ENCODE peak calls at places on chromosome 1, in eight cellular contexts. One of them, this sample, is unnamed.

GRCh38 chr1:26099780-26100179 is 11.8 kb upstream of the PDIK1L start:
- DNase-seq in HEK293T: no peak
- DNase-seq in activated T-cell treated with anti-CD3 and anti-CD28 coated beads for 1 hour: no peak
- DNase-seq in NCI-H69: no peak
- DNase-seq in ovary: no peak
- DNase-seq in GM12864: no peak
- DNase-seq in CD4-positive, CD25-positive, alpha-beta regulatory T cell: no peak
- DNase-seq in NCI-H2029: no peak
- DNase-seq in this sample: no peak

GRCh38 chr1:59061876-59062275 is 235.0 kb upstream of the FGGY start:
- DNase-seq in HEK293T: peak
- DNase-seq in activated T-cell treated with anti-CD3 and anti-CD28 coated beads for 1 hour: no peak
- DNase-seq in NCI-H69: no peak
- DNase-seq in ovary: peak
- DNase-seq in GM12864: no peak
- DNase-seq in CD4-positive, CD25-positive, alpha-beta regulatory T cell: no peak
- DNase-seq in NCI-H2029: no peak
- DNase-seq in this sample: no peak

GRCh38 chr1:77824083-77824482 is 44.6 kb downstream of the MIGA1 start:
- DNase-seq in HEK293T: no peak
- DNase-seq in activated T-cell treated with anti-CD3 and anti-CD28 coated beads for 1 hour: no peak
- DNase-seq in NCI-H69: no peak
- DNase-seq in ovary: no peak
- DNase-seq in GM12864: no peak
- DNase-seq in CD4-positive, CD25-positive, alpha-beta regulatory T cell: no peak
- DNase-seq in NCI-H2029: no peak
- DNase-seq in this sample: no peak

GRCh38 chr1:161013591-161014513 is 7.1 kb downstream of the F11R start:
- DNase-seq in HEK293T: no peak
- DNase-seq in activated T-cell treated with anti-CD3 and anti-CD28 coated beads for 1 hour: peak
- DNase-seq in NCI-H69: no peak
- DNase-seq in ovary: peak
- DNase-seq in GM12864: peak
- DNase-seq in CD4-positive, CD25-positive, alpha-beta regulatory T cell: peak
- DNase-seq in NCI-H2029: peak
- DNase-seq in this sample: no peak

GRCh38 chr1:171142451-171143121 is 42.5 kb upstream of the FMO2 start:
- DNase-seq in HEK293T: no peak
- DNase-seq in activated T-cell treated with anti-CD3 and anti-CD28 coated beads for 1 hour: no peak
- DNase-seq in NCI-H69: peak
- DNase-seq in ovary: no peak
- DNase-seq in GM12864: no peak
- DNase-seq in CD4-positive, CD25-positive, alpha-beta regulatory T cell: no peak
- DNase-seq in NCI-H2029: no peak
- DNase-seq in this sample: no peak

GRCh38 chr1:32468791-32469190 is 3.9 kb downstream of the ZBTB8B start:
- DNase-seq in HEK293T: no peak
- DNase-seq in activated T-cell treated with anti-CD3 and anti-CD28 coated beads for 1 hour: no peak
- DNase-seq in NCI-H69: no peak
- DNase-seq in ovary: no peak
- DNase-seq in GM12864: no peak
- DNase-seq in CD4-positive, CD25-positive, alpha-beta regulatory T cell: no peak
- DNase-seq in NCI-H2029: no peak
- DNase-seq in this sample: no peak

GRCh38 chr1:73593804-73594203 is 604.2 kb downstream of the LRRIQ3 start:
- DNase-seq in HEK293T: no peak
- DNase-seq in activated T-cell treated with anti-CD3 and anti-CD28 coated beads for 1 hour: no peak
- DNase-seq in NCI-H69: peak
- DNase-seq in ovary: no peak
- DNase-seq in GM12864: no peak
- DNase-seq in CD4-positive, CD25-positive, alpha-beta regulatory T cell: no peak
- DNase-seq in NCI-H2029: no peak
- DNase-seq in this sample: no peak

GRCh38 chr1:150979007-150979722 is 2.9 kb upstream of the ANXA9 start:
- DNase-seq in HEK293T: peak
- DNase-seq in activated T-cell treated with anti-CD3 and anti-CD28 coated beads for 1 hour: peak
- DNase-seq in NCI-H69: peak
- DNase-seq in ovary: peak
- DNase-seq in GM12864: peak
- DNase-seq in CD4-positive, CD25-positive, alpha-beta regulatory T cell: peak
- DNase-seq in NCI-H2029: peak
- DNase-seq in this sample: peak

GRCh38 chr1:59768752-59769411 is 45.9 kb upstream of the HOOK1 start:
- DNase-seq in HEK293T: no peak
- DNase-seq in activated T-cell treated with anti-CD3 and anti-CD28 coated beads for 1 hour: no peak
- DNase-seq in NCI-H69: peak
- DNase-seq in ovary: no peak
- DNase-seq in GM12864: no peak
- DNase-seq in CD4-positive, CD25-positive, alpha-beta regulatory T cell: no peak
- DNase-seq in NCI-H2029: peak
- DNase-seq in this sample: no peak

GRCh38 chr1:147747966-147748365 is 12.4 kb downstream of the GJA5 start:
- DNase-seq in HEK293T: no peak
- DNase-seq in activated T-cell treated with anti-CD3 and anti-CD28 coated beads for 1 hour: no peak
- DNase-seq in NCI-H69: no peak
- DNase-seq in ovary: no peak
- DNase-seq in GM12864: no peak
- DNase-seq in CD4-positive, CD25-positive, alpha-beta regulatory T cell: no peak
- DNase-seq in NCI-H2029: no peak
- DNase-seq in this sample: no peak

GRCh38 chr1:10237157-10237539 is 26.8 kb downstream of the KIF1B start:
- DNase-seq in HEK293T: no peak
- DNase-seq in activated T-cell treated with anti-CD3 and anti-CD28 coated beads for 1 hour: no peak
- DNase-seq in NCI-H69: no peak
- DNase-seq in ovary: no peak
- DNase-seq in GM12864: no peak
- DNase-seq in CD4-positive, CD25-positive, alpha-beta regulatory T cell: no peak
- DNase-seq in NCI-H2029: no peak
- DNase-seq in this sample: no peak

GRCh38 chr1:183568176-183569041 is 21.9 kb downstream of the NCF2 start:
- DNase-seq in HEK293T: no peak
- DNase-seq in activated T-cell treated with anti-CD3 and anti-CD28 coated beads for 1 hour: no peak
- DNase-seq in NCI-H69: no peak
- DNase-seq in ovary: no peak
- DNase-seq in GM12864: no peak
- DNase-seq in CD4-positive, CD25-positive, alpha-beta regulatory T cell: no peak
- DNase-seq in NCI-H2029: no peak
- DNase-seq in this sample: no peak

GRCh38 chr1:16266411-16267118 is 29.6 kb upstream of the CPLANE2 start:
- DNase-seq in HEK293T: no peak
- DNase-seq in activated T-cell treated with anti-CD3 and anti-CD28 coated beads for 1 hour: no peak
- DNase-seq in NCI-H69: no peak
- DNase-seq in ovary: no peak
- DNase-seq in GM12864: no peak
- DNase-seq in CD4-positive, CD25-positive, alpha-beta regulatory T cell: no peak
- DNase-seq in NCI-H2029: no peak
- DNase-seq in this sample: no peak

GRCh38 chr1:47972864-47973437 is 24.2 kb downstream of the TRABD2B start:
- DNase-seq in HEK293T: peak
- DNase-seq in activated T-cell treated with anti-CD3 and anti-CD28 coated beads for 1 hour: no peak
- DNase-seq in NCI-H69: no peak
- DNase-seq in ovary: no peak
- DNase-seq in GM12864: no peak
- DNase-seq in CD4-positive, CD25-positive, alpha-beta regulatory T cell: no peak
- DNase-seq in NCI-H2029: no peak
- DNase-seq in this sample: no peak

GRCh38 chr1:93177991-93178390 is 2.2 kb downstream of the TMED5 start:
- DNase-seq in HEK293T: peak
- DNase-seq in activated T-cell treated with anti-CD3 and anti-CD28 coated beads for 1 hour: no peak
- DNase-seq in NCI-H69: peak
- DNase-seq in ovary: no peak
- DNase-seq in GM12864: no peak
- DNase-seq in CD4-positive, CD25-positive, alpha-beta regulatory T cell: no peak
- DNase-seq in NCI-H2029: no peak
- DNase-seq in this sample: no peak

GRCh38 chr1:172918478-172918877 is 132.3 kb downstream of the TNFSF18 start:
- DNase-seq in HEK293T: no peak
- DNase-seq in activated T-cell treated with anti-CD3 and anti-CD28 coated beads for 1 hour: no peak
- DNase-seq in NCI-H69: no peak
- DNase-seq in ovary: no peak
- DNase-seq in GM12864: no peak
- DNase-seq in CD4-positive, CD25-positive, alpha-beta regulatory T cell: no peak
- DNase-seq in NCI-H2029: no peak
- DNase-seq in this sample: no peak